ENCODE peak calls at places on chromosomes 4 and X, in four cellular contexts. I, P, M and F are unnamed samples. For H3K9me1, the result is how much of the 10 kb centered on the place peaks cover.

GRCh38 chrX:134741801-134742200 is 83.5 kb upstream of the PLAC1 start:
- DNase-seq in I (no peak), P (no peak), M (no peak), F (no peak)

GRCh38 chr4:109434793-109435080 is 1.1 kb downstream of the SEC24B start:
- DNase-seq in I (peak), P (no peak), M (no peak), F (no peak)

GRCh38 chr4:74319506-74319905 is 11.2 kb downstream of the EPGN start:
- DNase-seq in I (peak), P (no peak), M (no peak), F (no peak)

GRCh38 chr4:40737882-40738281 is 11.9 kb upstream of the NSUN7 start:
- DNase-seq in I (no peak), P (no peak), M (no peak), F (no peak)

GRCh38 chrX:25596881-25597280 is 541.3 kb upstream of the MAGEB18 start:
- DNase-seq in I (no peak), P (no peak), M (no peak), F (no peak)

GRCh38 chrX:446243-446642 is 59.5 kb upstream of the PPP2R3B start:
- DNase-seq in I (no peak), P (no peak), M (no peak), F (no peak)

GRCh38 chrX:82141942-82142341 is 940.0 kb downstream of the SH3BGRL start:
- DNase-seq in I (no peak), P (no peak), M (no peak), F (no peak)

GRCh38 chr4:100188829-100189228 is 1.4 kb downstream of the DDIT4L start:
- DNase-seq in I (no peak), P (no peak), M (no peak), F (no peak)

GRCh38 chr4:40283968-40284367 is 51.2 kb upstream of the CHRNA9 start:
- DNase-seq in I (no peak), P (no peak), M (peak), F (peak)

GRCh38 chr4:70801265-70801809 is 38.4 kb downstream of the GRSF1 start:
- DNase-seq in I (no peak), P (no peak), M (no peak), F (no peak)

GRCh38 chr4:140047017-140047640 is 106.9 kb downstream of the MAML3 start:
- DNase-seq in I (no peak), P (peak), M (no peak), F (no peak)

GRCh38 chr4:182914357-182914756 is 2.8 kb downstream of the DCTD start:
- DNase-seq in I (no peak), P (no peak), M (no peak), F (no peak)

GRCh38 chrX:41200785-41201184 is 115.5 kb downstream of the USP9X start:
- DNase-seq in I (no peak), P (no peak), M (no peak), F (no peak)

GRCh38 chr4:148053298-148054003 is 321.6 kb downstream of the ARHGAP10 start:
- DNase-seq in I (peak), P (no peak), M (no peak), F (no peak)

GRCh38 chr4:3686746-3687145 is 79.4 kb upstream of the ADRA2C start:
- DNase-seq in I (no peak), P (no peak), M (no peak), F (no peak)

GRCh38 chr4:3689006-3689405 is 77.2 kb upstream of the ADRA2C start:
- DNase-seq in I (no peak), P (no peak), M (peak), F (no peak)

GRCh38 chr4:3689576-3690551 is 76.3 kb upstream of the ADRA2C start:
- DNase-seq in I (no peak), P (no peak), M (no peak), F (no peak)

GRCh38 chr4:3688018-3688998 is 77.9 kb upstream of the ADRA2C start:
- DNase-seq in I (peak), P (no peak), M (no peak), F (no peak)

GRCh38 chr4:3687538-3687937 is 78.6 kb upstream of the ADRA2C start:
- DNase-seq in I (no peak), P (no peak), M (no peak), F (no peak)
- H3K4me2 ChIP-seq in I (no peak), P (no peak), M (no peak), F (no peak)

DNA sequence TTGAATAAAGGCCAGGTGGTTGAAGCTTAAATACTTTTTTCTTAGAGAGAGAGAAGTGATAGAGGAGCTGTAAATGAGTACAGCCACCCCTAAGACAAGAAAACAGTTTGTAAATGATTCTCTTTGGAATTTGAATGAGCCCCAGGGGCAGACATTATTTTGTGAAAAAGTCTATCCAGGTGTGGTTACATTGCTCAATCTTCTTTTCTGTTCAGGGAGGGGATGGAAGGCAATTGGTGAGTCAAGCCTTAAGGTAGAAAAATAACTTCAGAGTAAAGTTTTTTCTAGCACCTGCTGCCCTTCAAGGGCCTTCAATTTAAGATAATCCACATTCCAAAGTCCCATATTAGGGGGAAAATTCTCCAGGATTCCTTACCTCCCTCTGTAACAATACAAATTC is 646.7 kb downstream of the PDHA2 start:
- DNase-seq in I (no peak), P (no peak), M (no peak), F (no peak)
- H3K27ac ChIP-seq in I (no peak), P (no peak), M (no peak), F (no peak)

GRCh38 chrX:34893741-34894140 is 48.9 kb upstream of the FAM47B start:
- DNase-seq in I (peak), P (peak), M (no peak), F (no peak)
- H3K9me1 ChIP-seq in I (under half), P (under half), M (under half), F (under half)

DNA sequence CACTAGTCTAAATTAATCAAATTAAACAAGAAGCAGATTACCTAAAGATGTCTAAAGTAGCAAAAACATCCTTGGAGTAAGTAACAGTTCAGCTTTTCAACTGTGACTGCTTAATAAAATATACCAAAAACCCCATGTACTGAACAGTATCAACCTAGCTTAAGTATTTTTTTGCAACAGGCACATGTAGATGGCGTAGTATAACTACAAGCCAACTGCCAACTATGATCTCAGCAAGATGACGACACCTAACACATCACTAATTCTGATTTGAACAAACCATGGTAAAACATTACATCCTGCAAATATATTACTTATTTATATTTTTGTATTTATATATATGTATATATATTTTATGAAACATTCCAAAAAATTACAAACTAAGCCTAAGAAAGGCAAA is 24.5 kb downstream of the DHX15 start:
- DNase-seq in I (peak), P (no peak), M (no peak), F (no peak)
- H3K4me2 ChIP-seq in I (no peak), P (peak), M (no peak), F (no peak)

DNA sequence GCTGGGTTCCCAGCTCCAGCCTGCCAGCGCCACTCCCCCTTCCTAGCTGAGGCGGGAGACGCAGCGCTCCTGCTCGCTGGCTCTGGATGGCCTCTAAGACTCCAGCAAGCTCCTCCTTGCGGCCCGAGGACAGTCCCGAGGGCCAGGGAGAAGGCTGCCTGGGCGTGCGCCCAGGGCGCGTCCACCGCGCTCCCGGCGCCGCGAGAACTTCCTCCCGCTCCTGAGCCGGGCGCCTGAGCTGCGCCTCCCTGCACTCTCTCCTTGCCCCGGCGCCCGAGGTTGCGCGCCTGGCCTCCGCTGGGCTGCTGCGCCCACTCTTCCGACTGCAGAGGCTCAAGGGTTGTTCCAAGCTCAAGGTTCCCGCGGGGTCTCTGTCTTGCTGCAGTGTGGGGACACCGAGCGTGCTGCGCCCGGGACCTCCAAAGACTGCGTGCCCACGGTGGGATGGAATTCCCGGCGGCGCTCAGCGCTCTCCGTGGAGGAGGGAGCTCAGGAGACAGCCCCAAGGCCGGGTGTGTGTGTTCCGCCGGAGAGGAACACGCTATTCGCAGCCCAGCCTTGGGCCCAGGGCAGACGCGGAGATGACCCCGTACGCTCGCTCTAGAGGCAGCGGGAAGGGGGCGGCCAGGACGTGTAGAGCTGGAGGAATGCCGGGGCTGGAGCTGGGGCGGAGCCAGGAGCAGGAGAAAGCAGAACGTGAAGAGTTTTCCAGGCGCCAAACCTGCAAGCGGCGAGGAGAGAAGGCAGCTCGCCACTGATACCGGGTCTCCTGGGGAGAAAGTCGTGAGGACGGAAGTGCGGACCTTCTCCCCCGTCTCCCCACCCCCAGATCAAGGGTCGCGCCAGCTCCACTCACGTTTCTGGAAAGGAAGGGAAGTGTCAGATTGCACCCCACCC is at the start of gene ARHGAP6:
- DNase-seq in I (peak), P (peak), M (no peak), F (no peak)
- H3K27ac ChIP-seq in I (no peak), P (no peak), M (no peak), F (no peak)

DNA sequence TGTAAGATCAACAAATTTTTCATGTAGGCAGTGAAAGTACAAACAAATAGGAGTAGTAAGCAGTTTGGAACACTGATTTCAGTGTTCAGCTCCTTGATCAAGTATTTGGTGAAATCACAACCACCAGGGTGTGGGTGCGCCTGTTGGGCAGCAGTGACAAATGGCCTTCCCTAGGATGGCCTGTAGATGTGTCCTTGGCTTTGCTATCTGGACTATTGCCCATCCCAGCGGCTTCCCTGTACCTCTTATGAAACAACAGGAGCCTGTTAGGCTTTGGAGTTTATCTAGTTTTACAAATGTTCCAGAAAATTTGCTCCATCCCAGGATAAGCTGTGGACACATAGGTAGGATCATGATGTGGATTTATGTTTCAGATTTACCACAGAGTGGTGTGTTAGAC is 216.8 kb upstream of the FAT1 start:
- DNase-seq in I (no peak), P (no peak), M (no peak), F (no peak)
- H3K9me1 ChIP-seq in I (under half), P (under half), M (under half), F (under half)